ENCODE peak calls at places on chromosome 14, in nine cellular contexts. V, O, C, U, L, R, G, X and F are unnamed samples.

GRCh38 chr14:26984318-26985177 is 386.7 kb upstream of the NOVA1 start:
- DNase-seq in O (peak), L (peak), X (peak), V (peak), G (peak), R (peak), C (no peak), U (no peak), F (no peak)

GRCh38 chr14:51370758-51371386 is 130.8 kb downstream of the TMX1 start:
- DNase-seq in V (no peak), U (no peak), G (no peak), C (no peak), L (no peak), R (peak), O (no peak), X (peak), F (no peak)

GRCh38 chr14:91360490-91361235 is 57.0 kb downstream of the CCDC88C start:
- DNase-seq in C (no peak), O (no peak), R (no peak), U (no peak), L (no peak), G (no peak), V (peak), X (no peak), F (no peak)

GRCh38 chr14:104435147-104436046 is 144.2 kb upstream of the C14orf180 start:
- DNase-seq in L (no peak), G (no peak), V (peak), O (no peak), R (no peak), U (no peak), X (no peak), C (no peak), F (no peak)

GRCh38 chr14:88838015-88838414 is 13.6 kb downstream of the TTC8 start:
- DNase-seq in O (no peak), G (no peak), X (no peak), V (no peak), L (no peak), U (no peak), R (no peak), C (no peak), F (no peak)

GRCh38 chr14:34021096-34021495 is 70.2 kb upstream of the EGLN3 start:
- DNase-seq in V (no peak), O (peak), G (no peak), R (no peak), U (no peak), L (no peak), C (no peak), X (no peak), F (no peak)

GRCh38 chr14:52342849-52343606 is 28.9 kb downstream of the PTGER2 start:
- DNase-seq in C (no peak), X (peak), R (peak), U (no peak), L (no peak), G (no peak), O (no peak), V (no peak), F (no peak)

GRCh38 chr14:42683690-42684089 is 1077.0 kb downstream of the LRFN5 start:
- DNase-seq in X (peak), L (no peak), C (no peak), O (no peak), V (no peak), R (peak), U (no peak), G (no peak), F (no peak)

GRCh38 chr14:20812576-20812975 is 9.9 kb upstream of the RNASE1 start:
- DNase-seq in U (no peak), L (no peak), X (no peak), G (no peak), O (no peak), R (no peak), C (no peak), V (no peak), F (no peak)